ENCODE peak calls at places on chromosomes 13 and 19, in five cellular contexts. D, F, L, Q and T are unnamed samples.

GRCh38 chr13:97101912-97102311 is 107.6 kb upstream of the OXGR1 start:
- DNase-seq in D (no peak), F (no peak), L (no peak), Q (no peak), T (no peak)

GRCh38 chr13:56886398-56886797 is 254.3 kb upstream of the PRR20A start:
- DNase-seq in D (no peak), F (no peak), L (no peak), Q (no peak), T (no peak)

GRCh38 chr13:97388385-97388784 is 45.6 kb upstream of the RAP2A start:
- DNase-seq in D (no peak), F (no peak), L (no peak), Q (no peak), T (no peak)

GRCh38 chr19:16373539-16373938 is 48.9 kb downstream of the KLF2 start:
- DNase-seq in D (no peak), F (peak; percentile 74), L (peak; percentile 61), Q (no peak), T (peak; percentile 85)

GRCh38 chr13:35785563-35786327 is 309.3 kb upstream of the MAB21L1 start:
- DNase-seq in D (no peak), F (no peak), L (no peak), Q (no peak), T (no peak)

GRCh38 chr13:28531195-28531955 is 36.4 kb upstream of the FLT1 start:
- DNase-seq in D (no peak), F (no peak), L (no peak), Q (peak; percentile 49), T (no peak)

GRCh38 chr19:10005632-10006334 is 4.5 kb downstream of the COL5A3 start:
- DNase-seq in D (no peak), F (peak; percentile 36), L (no peak), Q (no peak), T (no peak)

GRCh38 chr13:27631156-27631555 is 9.5 kb downstream of the POLR1D start:
- DNase-seq in D (no peak), F (no peak), L (no peak), Q (no peak), T (no peak)

GRCh38 chr13:63190742-63191141 is 1775.1 kb upstream of the PCDH20 start:
- DNase-seq in D (no peak), F (no peak), L (no peak), Q (no peak), T (no peak)

GRCh38 chr13:29515372-29515771 is 80.1 kb downstream of the SLC7A1 start:
- DNase-seq in D (no peak), F (no peak), L (no peak), Q (no peak), T (no peak)

GRCh38 chr19:51097166-51097736 is 11.0 kb downstream of the CTU1 start:
- DNase-seq in D (peak; percentile 57), F (peak; percentile 67), L (peak; percentile 21), Q (peak; percentile 68), T (peak; percentile 74)

GRCh38 chr13:64579331-64579730 is 2650.8 kb downstream of the PCDH9 start:
- DNase-seq in D (no peak), F (no peak), L (no peak), Q (no peak), T (no peak)

GRCh38 chr19:38700933-38701454 is 43.3 kb downstream of the CAPN12 start:
- DNase-seq in D (no peak), F (no peak), L (no peak), Q (no peak), T (no peak)

GRCh38 chr13:92196566-92197256 is 798.3 kb downstream of the GPC5 start:
- DNase-seq in D (no peak), F (no peak), L (no peak), Q (no peak), T (no peak)

GRCh38 chr13:97339019-97339988 is 94.7 kb upstream of the RAP2A start:
- DNase-seq in D (no peak), F (peak; percentile 67), L (no peak), Q (no peak), T (peak; percentile 91)

GRCh38 chr19:41310031-41310831 is at the start of gene CCDC97:
- DNase-seq in D (peak; percentile 71), F (peak; percentile 92), L (peak; percentile 70), Q (peak; percentile 89), T (peak; percentile 92)

GRCh38 chr19:15197275-15198005 is 3.4 kb downstream of the NOTCH3 start:
- DNase-seq in D (no peak), F (no peak), L (no peak), Q (no peak), T (no peak)

GRCh38 chr19:32104465-32105235 is 240.8 kb upstream of the ZNF507 start:
- DNase-seq in D (no peak), F (no peak), L (no peak), Q (no peak), T (no peak)

GRCh38 chr19:329876-330275 is 14.7 kb downstream of the MIER2 start:
- DNase-seq in D (no peak), F (no peak), L (no peak), Q (no peak), T (peak; percentile 17)

GRCh38 chr19:39599116-39599515 is 3.2 kb upstream of the LGALS13 start:
- DNase-seq in D (no peak), F (no peak), L (no peak), Q (no peak), T (no peak)

GRCh38 chr13:111247552-111247951 is 72.9 kb upstream of the TEX29 start:
- DNase-seq in D (peak; percentile 22), F (no peak), L (no peak), Q (peak; percentile 60), T (no peak)

GRCh38 chr13:76937416-76937815 is 10.9 kb upstream of the ACOD1 start:
- DNase-seq in D (no peak), F (no peak), L (no peak), Q (no peak), T (no peak)

GRCh38 chr13:37753776-37754175 is 115.8 kb downstream of the TRPC4 start:
- DNase-seq in D (no peak), F (no peak), L (no peak), Q (no peak), T (no peak)

GRCh38 chr19:3125900-3126524 is 9.8 kb upstream of the GNA15 start:
- DNase-seq in D (no peak), F (peak; percentile 56), L (no peak), Q (peak; percentile 73), T (no peak)

GRCh38 chr13:46086985-46087384 is 17.8 kb downstream of the CPB2 start:
- DNase-seq in D (no peak), F (no peak), L (no peak), Q (no peak), T (no peak)

GRCh38 chr13:100290165-100290801 is 201.4 kb downstream of the PCCA start:
- DNase-seq in D (no peak), F (no peak), L (no peak), Q (no peak), T (no peak)

GRCh38 chr13:114112231-114112825 is 20.1 kb downstream of the RASA3 start:
- DNase-seq in D (no peak), F (peak; percentile 11), L (peak; percentile 4), Q (peak; percentile 33), T (peak; percentile 65)

GRCh38 chr19:19635313-19635702 is 7.3 kb upstream of the LPAR2 start:
- DNase-seq in D (no peak), F (no peak), L (no peak), Q (no peak), T (no peak)

GRCh38 chr19:19636573-19636972 is 6.9 kb downstream of the GMIP start:
- DNase-seq in D (no peak), F (no peak), L (no peak), Q (no peak), T (no peak)

GRCh38 chr19:19633711-19634515 is 5.9 kb upstream of the LPAR2 start:
- DNase-seq in D (no peak), F (no peak), L (no peak), Q (no peak), T (no peak)

GRCh38 chr19:19632661-19633060 is 4.6 kb upstream of the LPAR2 start:
- DNase-seq in D (no peak), F (no peak), L (no peak), Q (no peak), T (no peak)

DNA sequence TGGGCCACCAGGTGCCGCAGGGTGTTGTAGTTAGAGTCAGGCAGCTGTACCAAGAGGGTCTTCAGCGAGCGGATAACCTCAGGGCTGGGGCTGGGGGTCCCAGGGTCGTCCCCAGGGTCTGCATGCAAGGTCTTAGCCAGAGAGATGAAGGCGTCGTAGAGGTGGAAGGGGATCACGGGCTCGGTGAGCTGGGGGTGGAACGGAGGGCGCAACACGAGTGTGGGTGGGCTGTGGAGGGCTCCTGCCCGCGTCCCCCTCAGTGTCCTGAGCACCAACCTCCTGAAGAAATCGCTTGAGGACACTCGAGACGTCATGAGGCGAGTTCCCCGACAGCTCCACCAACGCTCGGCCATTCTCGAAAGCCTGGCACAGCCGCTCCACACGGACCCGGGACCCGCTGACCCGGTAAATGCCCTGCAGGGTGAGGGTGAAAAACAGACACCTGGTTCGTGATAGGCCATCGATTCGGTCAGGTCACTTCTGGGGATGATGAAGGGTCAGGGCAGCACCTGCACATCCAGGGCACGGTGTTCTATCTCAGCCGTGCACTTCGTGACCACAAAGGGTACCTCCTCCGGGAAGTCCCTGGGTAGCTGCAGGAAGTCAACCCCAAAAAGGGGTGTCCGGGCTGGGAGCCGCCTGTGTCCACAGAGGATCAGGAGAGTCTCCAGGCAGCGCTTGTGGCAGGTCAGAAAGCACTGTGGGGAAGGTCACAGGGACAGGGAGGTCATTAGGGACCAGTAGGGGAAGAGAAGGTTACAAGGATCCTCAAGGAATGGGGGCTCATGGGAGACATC is 6.7 kb upstream of the LPAR2 start:
- DNase-seq in D (no peak), F (no peak), L (no peak), Q (no peak), T (no peak)
- TF ChIP-seq POLR2A in D (no peak), F (no peak), L (no peak), Q (no peak), T (no peak)

GRCh38 chr19:58326914-58327726 is at the start of gene ZSCAN22:
- DNase-seq in D (peak; percentile 94), F (peak; percentile 94), L (peak; percentile 95), Q (peak; percentile 99), T (peak; percentile 98)
- TF ChIP-seq POLR2A in D (peak; percentile 33), F (peak; percentile 56), L (peak; percentile 65), Q (peak; percentile 79), T (peak; percentile 51)

DNA sequence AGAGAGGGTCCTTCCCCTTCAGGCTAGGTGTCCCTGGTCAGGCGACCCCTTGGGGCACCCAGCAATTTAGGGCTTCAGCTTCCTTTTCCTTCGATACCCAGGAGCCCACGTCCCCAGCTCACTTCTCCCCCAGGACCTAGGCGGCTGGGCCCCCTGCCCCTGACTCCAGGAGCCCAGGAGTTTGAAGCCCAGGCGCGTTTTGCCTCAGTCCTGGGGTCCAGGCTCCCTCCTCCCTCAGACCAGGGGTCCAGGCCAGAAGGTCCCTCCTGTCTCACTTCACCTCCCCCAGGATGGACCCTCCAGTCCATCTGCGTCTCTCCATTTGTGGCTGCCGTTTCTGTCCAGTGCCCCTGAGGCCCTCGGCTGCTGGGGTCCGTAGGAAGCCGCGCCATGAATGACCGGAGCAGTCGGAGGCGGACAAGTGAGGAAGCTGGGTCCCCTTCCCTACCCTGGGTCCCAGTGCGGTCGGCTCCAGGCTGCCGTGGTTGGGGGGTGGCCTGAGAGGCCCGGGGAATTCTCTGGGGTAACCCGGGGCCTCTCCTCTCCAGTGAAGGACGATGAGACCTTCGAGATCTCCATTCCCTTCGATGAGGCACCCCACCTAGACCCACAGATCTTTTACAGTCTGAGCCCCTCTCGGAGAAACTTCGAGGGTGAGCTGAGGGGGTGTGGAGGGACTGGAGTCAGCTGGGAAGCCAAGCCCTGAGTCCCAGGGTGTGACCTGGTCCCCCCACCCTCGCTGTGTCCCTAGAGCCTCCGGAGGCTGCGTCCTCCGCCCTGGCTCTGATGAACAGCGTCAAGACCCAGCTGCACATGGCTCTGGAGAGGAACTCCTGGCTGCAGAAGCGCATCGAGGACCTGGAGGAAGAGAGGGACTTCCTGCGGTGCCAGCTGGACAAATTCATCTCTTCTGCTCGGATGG is 906 bp downstream of the CCDC106 start:
- DNase-seq in D (no peak), F (peak; percentile 46), L (no peak), Q (no peak), T (no peak)
- TF ChIP-seq POLR2A in D (no peak), F (no peak), L (no peak), Q (no peak), T (no peak)

GRCh38 chr13:41960700-41961697 is at the start of gene VWA8:
- DNase-seq in D (peak; percentile 35), F (peak; percentile 84), L (peak; percentile 30), Q (peak; percentile 86), T (peak; percentile 88)
- TF ChIP-seq POLR2A in D (no peak), F (no peak), L (no peak), Q (peak; percentile 62), T (no peak)